ENCODE peak calls at places on chromosomes 5 and 9, in five cellular contexts. K, B, S, N and X are unnamed samples.
A peak's percentile ranks its signal among the peaks of the same experiment; 100 is the strongest.

GRCh38 chr9:18479405-18479804 is 5.5 kb downstream of the ADAMTSL1 start:
- DNase-seq in K (no peak), S (no peak), N (no peak), B (no peak), X (no peak)

GRCh38 chr9:35951736-35952135 is 6.2 kb downstream of the OR2S2 start:
- DNase-seq in N (no peak), S (no peak), K (no peak), B (peak; percentile 14), X (no peak)

GRCh38 chr5:109053995-109054417 is 306.3 kb downstream of the FER start:
- DNase-seq in N (no peak), K (peak; percentile 38), S (no peak), B (no peak), X (no peak)

GRCh38 chr9:17744786-17745185 is 165.9 kb downstream of the SH3GL2 start:
- DNase-seq in K (no peak), B (no peak), S (no peak), N (no peak), X (no peak)

GRCh38 chr9:36995927-36996471 is 38.1 kb downstream of the PAX5 start:
- DNase-seq in K (no peak), N (no peak), B (peak; percentile 91), S (peak; percentile 45), X (peak; percentile 40)

GRCh38 chr5:168578506-168579205 is 512 bp downstream of the PANK3 start:
- DNase-seq in N (no peak), S (peak; percentile 51), B (peak; percentile 80), K (no peak), X (no peak)

GRCh38 chr5:157971466-157972324 is 112.8 kb upstream of the CLINT1 start:
- DNase-seq in B (peak; percentile 56), K (no peak), N (no peak), S (no peak), X (no peak)

GRCh38 chr9:22158983-22159382 is 149.9 kb upstream of the CDKN2B start:
- DNase-seq in S (peak; percentile 85), N (no peak), B (no peak), K (no peak), X (no peak)

GRCh38 chr5:59260973-59261372 is 632.6 kb downstream of the PDE4D start:
- DNase-seq in N (no peak), K (no peak), B (no peak), S (no peak), X (no peak)

GRCh38 chr5:108339220-108339619 is 42.7 kb downstream of the FBXL17 start:
- DNase-seq in N (no peak), B (no peak), S (no peak), K (no peak), X (no peak)

GRCh38 chr9:128635266-128636023 is 21.2 kb downstream of the DYNC2I2 start:
- DNase-seq in S (peak; percentile 92), B (peak; percentile 90), N (peak; percentile 26), K (no peak), X (no peak)

GRCh38 chr5:143850050-143850713 is 38.2 kb downstream of the HMHB1 start:
- DNase-seq in K (no peak), N (no peak), S (no peak), B (no peak), X (no peak)

GRCh38 chr9:91811024-91811909 is 138.8 kb downstream of the ROR2 start:
- DNase-seq in K (no peak), S (no peak), N (no peak), B (peak; percentile 44), X (no peak)

GRCh38 chr9:6968271-6968670 is 210.5 kb downstream of the KDM4C start:
- DNase-seq in N (no peak), K (no peak), S (no peak), B (no peak), X (no peak)

GRCh38 chr5:77776606-77777206 is 567 bp upstream of the TBCA start:
- DNase-seq in S (no peak), N (no peak), K (no peak), B (no peak), X (no peak)

GRCh38 chr9:38085308-38085707 is 16.3 kb upstream of the SHB start:
- DNase-seq in N (no peak), K (no peak), S (no peak), B (no peak), X (no peak)

GRCh38 chr5:133957080-133957479 is 11.3 kb downstream of the C5orf15 start:
- DNase-seq in S (no peak), B (peak; percentile 8), K (no peak), N (no peak), X (no peak)

GRCh38 chr5:38468202-38468656 is 88.2 kb downstream of the LIFR start:
- DNase-seq in B (no peak), N (no peak), K (no peak), S (peak; percentile 50), X (no peak)

GRCh38 chr9:82332018-82332773 is 343.6 kb downstream of the SPATA31D1 start:
- DNase-seq in B (no peak), S (no peak), N (no peak), K (no peak), X (no peak)

GRCh38 chr5:160315968-160316367 is 3.6 kb upstream of the CCNJL start:
- DNase-seq in N (no peak), K (no peak), S (peak; percentile 85), B (no peak), X (no peak)

GRCh38 chr9:10605388-10605787 is 7.4 kb downstream of the PTPRD start:
- DNase-seq in K (no peak), N (no peak), B (no peak), S (no peak), X (no peak)

GRCh38 chr9:29439961-29440360 is 1866.7 kb upstream of the C9orf72 start:
- DNase-seq in N (no peak), S (no peak), B (no peak), K (no peak), X (no peak)

GRCh38 chr9:4143951-4144717 is 155.7 kb downstream of the GLIS3 start:
- DNase-seq in K (no peak), B (no peak), S (peak; percentile 16), N (no peak), X (no peak)

GRCh38 chr9:4147476-4148214 is 152.2 kb downstream of the GLIS3 start:
- DNase-seq in N (no peak), S (peak; percentile 34), B (no peak), K (no peak), X (no peak)

GRCh38 chr9:4146293-4146692 is 153.6 kb downstream of the GLIS3 start:
- DNase-seq in N (no peak), K (no peak), B (no peak), S (no peak), X (no peak)

GRCh38 chr9:4145482-4145881 is 154.4 kb downstream of the GLIS3 start:
- DNase-seq in B (no peak), S (no peak), K (no peak), N (no peak), X (no peak)

DNA sequence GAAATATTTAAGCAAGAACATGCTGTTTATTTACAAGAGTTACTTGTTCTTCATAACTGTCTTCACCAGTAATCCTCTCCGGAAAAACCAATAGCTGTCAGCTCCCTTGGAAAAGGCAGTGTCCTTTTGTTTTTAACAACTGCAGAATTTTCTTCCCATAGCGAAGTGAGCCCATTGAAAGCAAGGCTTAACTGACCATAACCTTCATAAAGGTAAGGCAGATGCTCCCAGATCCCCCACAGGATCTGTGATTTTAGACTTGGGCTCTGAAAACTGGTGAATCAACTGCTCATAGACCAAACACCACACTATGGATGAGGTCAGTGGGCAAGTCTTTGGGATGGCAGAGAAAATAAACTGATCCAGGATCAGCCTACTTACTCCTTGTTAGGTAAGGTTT is 155.0 kb downstream of the GLIS3 start:
- DNase-seq in K (no peak), S (no peak), B (no peak), N (no peak), X (no peak)
- TF ChIP-seq TAF1 in K (no peak), S (no peak), B (no peak), N (no peak), X (no peak)

DNA sequence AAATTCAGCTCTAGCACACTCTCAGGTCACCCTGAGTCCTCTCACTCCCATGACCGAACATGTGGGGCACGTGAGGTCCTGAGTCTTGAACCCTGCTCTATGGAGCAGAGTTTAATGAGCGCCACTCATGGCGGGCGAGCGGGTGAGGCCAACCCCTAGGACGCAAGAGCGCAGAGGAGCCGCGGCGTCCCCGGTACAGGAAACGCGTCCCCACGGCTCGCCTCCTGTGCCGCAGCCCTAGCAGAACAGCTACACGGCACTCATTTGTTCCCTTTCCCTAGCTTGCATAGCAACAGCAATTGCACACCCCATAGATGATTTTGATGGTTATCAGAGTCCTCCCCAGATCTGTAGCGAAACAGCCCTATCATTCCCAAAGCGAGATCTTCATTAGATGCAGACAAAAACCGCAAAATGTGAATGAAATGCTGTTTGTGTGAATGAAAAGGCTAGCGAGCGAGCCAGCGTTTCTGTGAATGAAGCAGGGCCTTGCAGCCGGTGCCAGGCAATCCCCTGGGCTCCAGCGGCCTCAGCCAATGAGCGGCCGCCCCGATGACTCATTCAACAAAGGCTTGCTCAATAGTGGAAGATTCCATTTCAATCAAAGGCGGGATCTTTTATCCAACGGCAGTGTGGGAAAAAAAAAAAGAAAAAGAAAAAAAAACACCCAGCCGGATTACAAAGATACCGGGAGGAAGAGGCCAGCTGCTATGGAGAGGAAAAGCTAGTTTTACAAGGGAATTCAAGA is 1.5 kb upstream of the SHC3 start:
- DNase-seq in N (no peak), K (no peak), S (peak; percentile 82), B (peak; percentile 81), X (no peak)
- TF ChIP-seq POLR2A in N (no peak), K (no peak), S (peak; percentile 50), B (peak; percentile 79), X (no peak)

GRCh38 chr5:115699967-115700366 is 74.1 kb upstream of the TMED7 start:
- DNase-seq in K (no peak), N (no peak), B (no peak), S (no peak), X (no peak)

GRCh38 chr5:115703514-115703913 is 77.7 kb upstream of the TMED7 start:
- DNase-seq in S (no peak), B (no peak), N (no peak), K (no peak), X (no peak)

DNA sequence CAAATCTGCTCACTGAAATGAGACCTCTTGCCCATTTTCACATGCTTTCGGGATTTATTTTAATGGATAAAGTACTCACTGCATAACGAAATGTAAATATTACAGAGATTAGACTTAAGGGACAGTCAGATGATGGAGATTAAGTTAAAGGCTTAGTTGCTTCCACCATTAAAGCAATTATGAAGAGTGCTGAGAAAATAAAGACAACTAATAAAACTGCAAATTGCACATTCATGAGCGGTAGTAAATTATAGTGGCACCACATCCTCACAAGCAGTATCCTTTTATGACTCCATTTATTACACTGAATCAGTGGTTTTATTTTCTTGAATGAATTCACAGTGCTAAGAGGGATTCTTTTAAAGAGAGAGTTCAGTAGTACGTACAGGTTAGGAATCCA is 76.2 kb upstream of the TMED7 start:
- DNase-seq in N (no peak), K (no peak), B (no peak), S (no peak), X (no peak)
- TF ChIP-seq TAF1 in N (no peak), K (no peak), B (no peak), S (no peak), X (no peak)

GRCh38 chr5:57777174-57777581 is 294.6 kb upstream of the ACTBL2 start:
- DNase-seq in N (no peak), B (no peak), S (no peak), K (no peak), X (no peak)

GRCh38 chr5:57772512-57772911 is 289.9 kb upstream of the ACTBL2 start:
- DNase-seq in S (no peak), K (no peak), N (no peak), B (no peak), X (no peak)

GRCh38 chr5:57774439-57774838 is 291.8 kb upstream of the ACTBL2 start:
- DNase-seq in S (no peak), B (no peak), N (no peak), K (no peak), X (no peak)

GRCh38 chr5:57778528-57779175 is 296.0 kb upstream of the ACTBL2 start:
- DNase-seq in S (no peak), K (no peak), B (no peak), N (no peak), X (no peak)

GRCh38 chr5:57776035-57776434 is 293.4 kb upstream of the ACTBL2 start:
- DNase-seq in N (no peak), B (no peak), K (no peak), S (no peak), X (no peak)
- TF ChIP-seq POLR2A in N (no peak), B (no peak), K (no peak), S (no peak), X (no peak)